ENCODE peak calls at places on chromosomes 3 and 15, in five cellular contexts. Z is psoas muscle, Y is K562, G is esophagus squamous epithelium, U is SK-N-SH. V is an unnamed sample. For H3K4me1, the result is how much of the 10 kb centered on the place peaks cover.

GRCh38 chr3:158098834-158099424 is 7.3 kb downstream of the SHOX2 start:
- DNase-seq in Z (no peak), Y (no peak), G (no peak), U (no peak), V (no peak)

GRCh38 chr15:61003683-61004299 is 225.3 kb downstream of the RORA start:
- DNase-seq in Z (no peak), Y (no peak), G (no peak), U (no peak), V (no peak)

GRCh38 chr3:4401441-4401840 is 65.6 kb downstream of the SUMF1 start:
- DNase-seq in Z (no peak), Y (no peak), G (no peak), U (no peak), V (no peak)

GRCh38 chr3:47482411-47482810 is 6.7 kb upstream of the SCAP start:
- DNase-seq in Z (no peak), Y (peak), G (no peak), U (no peak), V (no peak)

GRCh38 chr15:90681480-90681879 is 35.7 kb upstream of the BLM start:
- DNase-seq in Z (peak), Y (no peak), G (no peak), U (no peak), V (no peak)

GRCh38 chr15:40992825-40993224 is 39.6 kb downstream of the CHAC1 start:
- DNase-seq in Z (no peak), Y (no peak), G (no peak), U (no peak), V (no peak)

GRCh38 chr3:149628957-149629670 is 28.7 kb downstream of the WWTR1 start:
- DNase-seq in Z (no peak), Y (no peak), G (no peak), U (no peak), V (no peak)

GRCh38 chr3:122011396-122011795 is 10.7 kb downstream of the ILDR1 start:
- DNase-seq in Z (no peak), Y (no peak), G (no peak), U (no peak), V (no peak)

GRCh38 chr3:65004795-65005295 is 317.0 kb upstream of the ADAMTS9 start:
- DNase-seq in Z (no peak), Y (no peak), G (no peak), U (no peak), V (no peak)

GRCh38 chr3:11240496-11240895 is 31.7 kb upstream of the ATG7 start:
- DNase-seq in Z (no peak), Y (no peak), G (no peak), U (no peak), V (no peak)

GRCh38 chr3:124965413-124965812 is 30.9 kb upstream of the MUC13 start:
- DNase-seq in Z (no peak), Y (no peak), G (no peak), U (no peak), V (no peak)

GRCh38 chr15:69562097-69562496 is 109.5 kb downstream of the RPLP1 start:
- DNase-seq in Z (no peak), Y (no peak), G (no peak), U (no peak), V (no peak)

GRCh38 chr15:92623435-92623834 is 32.1 kb downstream of the FAM174B start:
- DNase-seq in Z (peak), Y (no peak), G (no peak), U (no peak), V (no peak)

GRCh38 chr3:160027541-160028195 is 39.0 kb downstream of the IL12A start:
- DNase-seq in Z (no peak), Y (no peak), G (no peak), U (no peak), V (no peak)
- H3K27ac ChIP-seq in Z (no peak), Y (no peak), G (no peak), U (no peak), V (no peak)

DNA sequence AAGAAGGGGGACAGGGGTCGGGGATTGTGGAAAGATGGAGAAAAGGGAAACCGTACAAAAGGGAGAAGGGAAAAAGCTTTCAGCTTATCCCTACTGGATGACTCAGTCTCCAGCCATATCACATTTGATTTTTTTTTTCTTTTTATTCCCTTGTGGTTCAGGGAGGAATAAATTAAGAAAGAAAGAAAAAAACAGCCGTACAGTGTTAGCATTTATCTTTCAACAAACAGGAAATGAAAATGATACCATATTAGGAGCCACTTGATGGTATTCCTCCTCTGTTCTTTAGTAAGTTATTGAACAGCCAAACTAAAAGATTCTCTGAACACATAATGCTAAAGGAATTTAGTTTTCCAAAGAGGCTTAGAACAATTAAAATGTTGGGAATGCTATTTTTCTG is 594.4 kb downstream of the FOXP1 start:
- DNase-seq in Z (no peak), Y (no peak), G (no peak), U (no peak), V (no peak)
- H3K4me1 ChIP-seq in Z (under half), Y (under half), G (under half), U (under half), V (under half)

DNA sequence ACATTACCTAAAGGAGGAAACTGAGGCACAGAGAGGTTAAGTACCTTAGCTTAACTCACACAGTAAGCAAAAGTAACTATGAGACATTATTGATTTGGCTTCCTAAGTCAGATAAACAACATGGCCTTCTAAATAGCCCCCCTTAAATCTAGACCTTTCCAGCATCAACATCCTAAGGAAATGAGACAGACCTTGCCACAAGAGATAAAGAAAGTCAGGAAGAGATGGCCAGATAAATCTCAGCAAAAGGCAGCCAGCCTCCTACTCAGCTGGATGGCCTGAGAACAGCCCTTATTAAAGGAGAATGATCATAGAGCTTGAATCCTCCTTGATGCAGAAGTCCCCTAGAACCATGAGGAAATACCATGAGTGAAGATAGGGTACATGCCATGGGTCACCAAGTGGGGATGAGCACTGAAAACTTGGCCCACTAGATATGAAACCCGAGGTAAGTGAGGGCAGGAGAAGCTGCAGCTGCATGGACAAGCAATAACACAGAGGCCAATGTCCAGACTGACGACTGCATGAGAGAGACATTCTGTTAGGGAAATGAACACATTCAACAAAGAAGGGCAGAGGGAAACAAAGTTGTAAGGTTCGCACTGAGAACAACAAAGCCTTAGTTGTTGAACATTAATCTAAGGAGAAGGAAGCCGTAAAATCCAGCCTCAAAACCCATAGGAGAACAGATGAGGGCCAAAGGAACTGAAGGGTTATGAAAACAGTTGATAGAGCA is 69.6 kb downstream of the ZIC4 start:
- DNase-seq in Z (no peak), Y (no peak), G (no peak), U (no peak), V (no peak)
- TF ChIP-seq CTCF in Z (no peak), Y (no peak), G (no peak), U (no peak), V (no peak)

GRCh38 chr15:101676965-101677364 is 24.8 kb upstream of the TM2D3 start:
- DNase-seq in Z (no peak), Y (no peak), G (no peak), U (no peak), V (no peak)
- H3K27ac ChIP-seq in Z (no peak), Y (no peak), G (no peak), U (peak), V (no peak)

GRCh38 chr3:188299713-188300112 is 145.8 kb downstream of the LPP start:
- DNase-seq in Z (no peak), Y (no peak), G (no peak), U (no peak), V (no peak)
- H3K4me1 ChIP-seq in Z (under half), Y (under half), G (under half), U (under half), V (under half)

DNA sequence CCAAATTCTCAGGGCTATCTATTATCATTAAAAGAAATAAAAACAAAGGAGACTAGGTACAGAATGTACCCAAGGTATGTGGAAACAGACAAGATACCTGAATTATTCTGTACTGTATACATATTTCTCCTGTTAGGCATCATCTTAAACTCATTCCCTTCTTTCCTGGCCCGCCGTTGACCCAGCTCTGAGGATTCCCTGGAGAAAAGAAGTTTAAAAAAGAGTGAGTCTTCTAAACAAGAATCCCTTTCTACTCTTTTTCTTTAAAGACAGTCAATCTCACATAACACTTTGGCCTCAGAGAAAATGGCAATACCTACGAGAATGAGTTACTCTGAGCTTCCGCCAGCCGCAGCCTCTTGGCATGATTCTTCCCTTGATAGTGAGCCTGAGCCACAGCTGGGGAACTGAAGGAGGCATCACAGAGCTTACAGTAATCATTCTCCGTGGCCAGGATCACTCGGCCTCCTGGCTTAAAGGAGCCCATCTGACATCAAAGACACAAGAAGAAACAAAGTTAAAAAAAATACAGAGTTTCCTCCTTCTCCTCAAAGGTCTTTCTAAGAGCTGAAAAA is 44.2 kb downstream of the ZMAT3 start:
- DNase-seq in Z (no peak), Y (peak), G (no peak), U (no peak), V (no peak)
- TF ChIP-seq CTCF in Z (no peak), Y (peak), G (no peak), U (no peak), V (no peak)

GRCh38 chr15:23647001-23647295 is 719 bp downstream of the MAGEL2 start:
- DNase-seq in Z (no peak), Y (no peak), G (no peak), U (no peak), V (no peak)

GRCh38 chr15:23645379-23646164 is 2.1 kb downstream of the MAGEL2 start:
- DNase-seq in Z (no peak), Y (peak), G (no peak), U (peak), V (no peak)

GRCh38 chr15:23642413-23643044 is 5.1 kb downstream of the MAGEL2 start:
- DNase-seq in Z (peak), Y (peak), G (no peak), U (peak), V (no peak)

GRCh38 chr15:23646165-23647000 is 1.3 kb downstream of the MAGEL2 start:
- DNase-seq in Z (no peak), Y (no peak), G (no peak), U (peak), V (no peak)

GRCh38 chr15:23644829-23645228 is 2.8 kb downstream of the MAGEL2 start:
- DNase-seq in Z (no peak), Y (no peak), G (no peak), U (no peak), V (no peak)
- H3K27ac ChIP-seq in Z (no peak), Y (no peak), G (no peak), U (no peak), V (no peak)

DNA sequence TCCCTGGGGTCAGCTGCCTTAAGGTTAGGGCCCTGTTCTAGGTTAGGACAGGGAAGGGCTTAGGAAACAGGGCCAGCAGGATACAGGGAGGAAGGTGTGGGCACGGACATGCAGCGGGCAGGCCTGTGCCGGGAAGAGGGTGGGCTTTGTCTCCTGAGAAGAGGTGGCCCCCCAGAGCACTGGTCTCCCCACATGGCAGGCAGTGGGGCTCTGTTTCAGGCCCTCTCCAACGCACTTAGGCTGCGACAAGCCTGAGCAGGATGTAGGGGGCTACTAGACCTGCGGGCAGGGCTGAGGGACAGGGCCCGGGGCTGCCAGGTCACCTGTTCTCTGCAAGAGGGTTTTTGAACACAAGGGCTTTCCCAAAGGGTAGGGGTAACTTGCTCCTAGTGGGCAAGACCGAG is 33.5 kb downstream of the KLF13 start:
- DNase-seq in Z (no peak), Y (no peak), G (no peak), U (no peak), V (no peak)
- H3K4me1 ChIP-seq in Z (half or more), Y (under half), G (half or more), U (half or more), V (half or more)

DNA sequence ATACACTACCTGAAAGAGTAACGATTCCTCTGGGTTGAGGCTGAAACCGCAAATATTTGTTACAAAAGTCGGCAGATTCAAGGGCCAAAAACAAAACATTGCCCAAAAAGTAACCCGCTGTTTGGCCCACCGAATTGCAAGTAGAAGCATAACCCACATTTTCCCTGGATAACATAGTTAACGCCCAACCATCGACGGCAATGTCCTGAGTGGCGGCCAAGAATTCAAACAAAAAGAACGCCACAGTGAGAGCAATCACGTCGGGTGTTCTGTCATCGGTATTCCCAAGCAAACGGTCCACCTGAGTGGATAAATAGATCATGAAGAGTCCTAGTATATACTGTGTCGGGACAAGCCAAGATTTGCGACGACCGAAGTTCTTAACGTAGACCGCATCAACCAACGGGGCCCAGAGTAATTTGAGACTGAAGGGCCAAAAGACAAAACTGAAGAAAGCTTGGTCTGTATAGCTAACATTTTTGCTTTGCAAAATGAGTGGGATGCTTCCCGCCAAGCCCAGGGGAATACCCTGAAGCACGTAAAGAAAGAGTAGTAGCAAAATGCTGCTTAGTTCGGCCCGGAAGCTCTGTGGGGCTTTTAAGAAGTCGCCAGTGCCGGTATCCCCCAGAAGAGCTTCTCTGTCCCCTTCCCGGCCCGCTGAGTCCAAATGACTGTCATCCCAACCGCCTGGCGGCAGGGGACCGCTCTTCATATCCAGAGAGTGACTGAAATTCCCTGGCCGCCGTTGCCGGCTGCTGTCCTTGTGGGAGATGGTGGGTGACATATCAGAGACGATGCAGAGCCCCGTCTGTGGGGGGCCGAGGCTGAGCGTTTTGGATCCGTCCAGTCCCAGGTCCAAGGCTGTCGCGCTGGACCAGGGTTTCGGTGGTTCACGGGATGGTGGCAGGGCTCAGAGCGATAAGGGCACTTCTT is 747 bp downstream of the SLC33A1 start:
- DNase-seq in Z (peak), Y (peak), G (no peak), U (no peak), V (no peak)
- TF ChIP-seq CTCF in Z (peak), Y (no peak), G (no peak), U (no peak), V (no peak)

DNA sequence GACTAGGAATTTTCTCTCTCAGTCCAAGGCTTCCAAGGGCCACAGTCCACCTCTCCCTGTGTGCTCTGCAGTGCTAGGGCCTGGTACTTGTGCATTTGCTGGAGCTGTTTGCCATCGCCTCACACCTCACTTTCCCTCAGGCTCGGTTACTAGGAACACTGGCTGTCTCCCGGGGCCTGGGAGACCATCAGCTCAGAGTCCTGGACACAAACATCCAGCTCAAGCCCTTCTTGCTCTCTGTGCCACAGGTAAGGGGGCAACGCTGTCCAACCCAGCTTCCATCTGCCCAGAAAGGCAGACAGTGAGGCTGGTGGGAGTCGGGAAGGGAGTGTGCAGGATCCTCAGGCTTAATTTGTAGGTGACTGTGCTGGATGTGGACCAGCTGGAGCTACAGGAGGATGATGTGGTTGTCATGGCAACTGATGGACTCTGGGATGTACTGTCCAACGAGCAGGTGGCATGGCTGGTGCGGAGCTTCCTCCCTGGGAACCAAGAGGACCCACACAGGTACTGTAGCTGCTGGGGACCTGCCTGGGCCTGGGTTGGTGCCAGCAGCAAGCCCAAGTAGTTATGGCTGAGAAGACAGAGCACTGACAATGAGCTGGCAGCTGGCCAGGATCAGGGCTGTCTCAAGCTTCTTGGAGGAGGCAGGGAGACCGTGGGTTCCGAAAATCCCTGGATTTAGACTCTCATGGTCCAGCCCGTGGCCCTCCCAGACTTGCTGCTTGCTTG is 3.4 kb downstream of the PPM1M start:
- DNase-seq in Z (no peak), Y (no peak), G (no peak), U (no peak), V (peak)
- H3K27ac ChIP-seq in Z (no peak), Y (no peak), G (no peak), U (peak), V (no peak)

V was measured in RWPE2.